ENCODE peak calls at places on chromosome 18, in four cellular contexts. One of them, this sample, is unnamed.

GRCh38 chr18:39773656-39774055 is 2181.4 kb upstream of the PIK3C3 start:
- DNase-seq in MM.1S: no peak
- DNase-seq in tibial artery: no peak
- DNase-seq in RWPE2: no peak
- DNase-seq in this sample: no peak

GRCh38 chr18:75213610-75214009 is 3.0 kb downstream of the TSHZ1 start:
- DNase-seq in MM.1S: no peak
- DNase-seq in tibial artery: no peak
- DNase-seq in RWPE2: no peak
- DNase-seq in this sample: no peak

GRCh38 chr18:5546660-5547059 is 2.9 kb upstream of the EPB41L3 start:
- DNase-seq in MM.1S: no peak
- DNase-seq in tibial artery: peak; percentile 49
- DNase-seq in RWPE2: no peak
- DNase-seq in this sample: peak; percentile 23

GRCh38 chr18:57863706-57864105 is 60.6 kb upstream of the ATP8B1 start:
- DNase-seq in MM.1S: no peak
- DNase-seq in tibial artery: no peak
- DNase-seq in RWPE2: no peak
- DNase-seq in this sample: no peak

GRCh38 chr18:31513189-31513907 is 15.4 kb downstream of the DSG2 start:
- DNase-seq in MM.1S: no peak
- DNase-seq in tibial artery: no peak
- DNase-seq in RWPE2: peak; percentile 74
- DNase-seq in this sample: peak; percentile 87

GRCh38 chr18:57915848-57916596 is 112.9 kb upstream of the ATP8B1 start:
- DNase-seq in MM.1S: no peak
- DNase-seq in tibial artery: no peak
- DNase-seq in RWPE2: no peak
- DNase-seq in this sample: no peak

GRCh38 chr18:48866028-48866733 is 84.6 kb downstream of the SMAD7 start:
- DNase-seq in MM.1S: no peak
- DNase-seq in tibial artery: no peak
- DNase-seq in RWPE2: no peak
- DNase-seq in this sample: peak; percentile 4

GRCh38 chr18:48959921-48960920 is 9.5 kb upstream of the SMAD7 start:
- DNase-seq in MM.1S: no peak
- DNase-seq in tibial artery: no peak
- DNase-seq in RWPE2: no peak
- DNase-seq in this sample: no peak

GRCh38 chr18:48119204-48119603 is 188.7 kb upstream of the SMAD2 start:
- DNase-seq in MM.1S: no peak
- DNase-seq in tibial artery: no peak
- DNase-seq in RWPE2: no peak
- DNase-seq in this sample: no peak

GRCh38 chr18:65755616-65756015 is 4.8 kb downstream of the CDH7 start:
- DNase-seq in MM.1S: no peak
- DNase-seq in tibial artery: no peak
- DNase-seq in RWPE2: no peak
- DNase-seq in this sample: no peak

GRCh38 chr18:48852792-48853191 is 98.0 kb downstream of the SMAD7 start:
- DNase-seq in MM.1S: no peak
- DNase-seq in tibial artery: no peak
- DNase-seq in RWPE2: no peak
- DNase-seq in this sample: no peak

GRCh38 chr18:74255022-74255658 is 36.6 kb downstream of the CYB5A start:
- DNase-seq in MM.1S: peak; percentile 49
- DNase-seq in tibial artery: no peak
- DNase-seq in RWPE2: no peak
- DNase-seq in this sample: no peak

GRCh38 chr18:60411715-60412114 is 39.1 kb upstream of the MC4R start:
- DNase-seq in MM.1S: no peak
- DNase-seq in tibial artery: no peak
- DNase-seq in RWPE2: no peak
- DNase-seq in this sample: no peak

GRCh38 chr18:48348739-48349138 is 60.4 kb downstream of the ZBTB7C start:
- DNase-seq in MM.1S: no peak
- DNase-seq in tibial artery: no peak
- DNase-seq in RWPE2: no peak
- DNase-seq in this sample: no peak

GRCh38 chr18:44514766-44515165 is 165.9 kb upstream of the SETBP1 start:
- DNase-seq in MM.1S: no peak
- DNase-seq in tibial artery: no peak
- DNase-seq in RWPE2: no peak
- DNase-seq in this sample: no peak

GRCh38 chr18:35131387-35132283 is 90.4 kb downstream of the MAPRE2 start:
- DNase-seq in MM.1S: no peak
- DNase-seq in tibial artery: no peak
- DNase-seq in RWPE2: no peak
- DNase-seq in this sample: no peak

GRCh38 chr18:13446581-13447470 is 228.3 kb downstream of the LDLRAD4 start:
- DNase-seq in MM.1S: no peak
- DNase-seq in tibial artery: no peak
- DNase-seq in RWPE2: no peak
- DNase-seq in this sample: no peak

GRCh38 chr18:9049495-9049809 is 53.0 kb upstream of the NDUFV2 start:
- DNase-seq in MM.1S: no peak
- DNase-seq in tibial artery: no peak
- DNase-seq in RWPE2: no peak
- DNase-seq in this sample: no peak

GRCh38 chr18:23228102-23229051 is 93.1 kb downstream of the CABLES1 start:
- DNase-seq in MM.1S: peak; percentile 95
- DNase-seq in tibial artery: peak; percentile 51
- DNase-seq in RWPE2: no peak
- DNase-seq in this sample: peak; percentile 46

GRCh38 chr18:60277855-60278480 is 94.6 kb downstream of the MC4R start:
- DNase-seq in MM.1S: no peak
- DNase-seq in tibial artery: no peak
- DNase-seq in RWPE2: no peak
- DNase-seq in this sample: no peak

GRCh38 chr18:75029456-75029855 is 179.5 kb downstream of the PTGR3 start:
- DNase-seq in MM.1S: no peak
- DNase-seq in tibial artery: no peak
- DNase-seq in RWPE2: no peak
- DNase-seq in this sample: no peak

GRCh38 chr18:5914971-5915370 is 19.6 kb upstream of the TMEM200C start:
- DNase-seq in MM.1S: no peak
- DNase-seq in tibial artery: no peak
- DNase-seq in RWPE2: no peak
- DNase-seq in this sample: no peak

DNA sequence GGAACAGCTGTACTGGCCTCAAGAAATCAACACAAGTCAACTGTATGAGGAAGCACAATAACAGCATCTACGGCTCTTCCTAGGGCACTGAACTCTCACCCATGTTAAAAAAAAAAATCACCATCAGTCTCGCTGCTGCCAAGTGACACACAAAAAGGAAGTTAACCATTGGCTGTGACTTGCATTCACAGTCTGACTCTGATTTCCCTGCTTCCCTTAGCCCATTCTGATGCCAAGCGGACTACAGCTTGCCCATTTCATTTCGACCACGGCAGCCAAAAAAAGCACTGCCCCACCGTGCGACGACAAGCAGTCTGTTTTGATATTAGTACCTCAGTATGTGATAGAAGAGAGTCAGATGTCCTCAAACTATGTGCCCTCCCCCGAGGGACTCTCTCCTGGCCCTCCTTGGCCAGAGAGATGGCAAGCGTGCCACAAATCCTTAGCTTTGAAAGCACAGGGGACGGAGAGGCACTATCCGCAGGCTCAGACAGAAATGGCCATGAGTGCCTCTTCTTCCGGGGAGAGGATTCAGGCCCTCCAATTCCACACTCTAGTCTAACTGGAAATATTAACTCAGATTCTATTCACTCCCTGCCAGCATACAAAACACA is 250.0 kb downstream of the TCF4 start:
- DNase-seq in MM.1S: no peak
- DNase-seq in tibial artery: peak; percentile 38
- DNase-seq in RWPE2: no peak
- DNase-seq in this sample: no peak
- H3K4me3 ChIP-seq in MM.1S: no peak overlapping the region
- H3K4me3 ChIP-seq in tibial artery: peak overlapping the region; percentile 49
- H3K4me3 ChIP-seq in RWPE2: no peak overlapping the region
- H3K4me3 ChIP-seq in this sample: no peak overlapping the region

DNA sequence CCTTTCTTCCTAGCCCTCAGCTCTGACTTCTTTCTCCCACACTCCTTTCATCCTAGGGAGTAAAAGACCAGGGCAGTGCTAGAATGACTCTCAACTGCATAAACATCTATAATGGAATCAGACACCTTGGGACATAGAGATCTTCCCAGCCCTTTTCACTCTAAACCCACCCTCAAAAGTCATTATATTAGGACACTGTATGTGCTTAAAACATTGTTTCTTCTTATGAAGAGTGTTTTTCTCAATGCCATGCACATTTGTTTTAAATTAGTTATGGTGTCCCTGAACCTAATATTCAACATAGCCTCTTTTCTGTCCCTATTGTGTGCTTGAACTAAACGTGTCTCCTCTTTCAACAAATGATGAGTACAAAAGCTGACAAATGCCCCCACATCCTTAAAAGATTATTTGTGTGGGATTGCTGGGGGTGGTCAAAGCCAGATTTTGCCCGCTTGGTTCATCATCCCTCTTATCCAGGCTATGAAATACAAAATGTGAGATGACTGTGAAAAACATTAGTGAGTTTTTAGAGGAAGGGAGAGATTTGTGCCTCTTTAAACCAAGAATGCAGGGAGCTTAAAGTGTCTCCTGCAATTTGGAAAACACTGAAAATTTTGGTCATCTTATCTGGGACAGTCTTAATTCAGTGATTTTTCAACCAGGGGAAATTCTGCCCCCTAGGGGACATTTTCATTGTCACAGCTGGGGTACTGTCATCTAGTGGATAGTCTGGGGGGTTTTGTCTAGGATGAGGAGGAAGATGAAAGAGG is 29.0 kb downstream of the SERPINB5 start:
- DNase-seq in MM.1S: peak; percentile 30
- DNase-seq in tibial artery: no peak
- DNase-seq in RWPE2: no peak
- DNase-seq in this sample: no peak
- TF ChIP-seq CTCF in MM.1S: peak; percentile 67
- TF ChIP-seq CTCF in tibial artery: no peak
- TF ChIP-seq CTCF in RWPE2: peak; percentile 85
- TF ChIP-seq CTCF in this sample: peak; percentile 77

GRCh38 chr18:50509012-50509411 is 50.9 kb upstream of the MAPK4 start:
- DNase-seq in MM.1S: no peak
- DNase-seq in tibial artery: no peak
- DNase-seq in RWPE2: no peak
- DNase-seq in this sample: no peak
- H3K4me3 ChIP-seq in MM.1S: no peak overlapping the region
- H3K4me3 ChIP-seq in tibial artery: no peak overlapping the region
- H3K4me3 ChIP-seq in RWPE2: no peak overlapping the region
- H3K4me3 ChIP-seq in this sample: no peak overlapping the region

DNA sequence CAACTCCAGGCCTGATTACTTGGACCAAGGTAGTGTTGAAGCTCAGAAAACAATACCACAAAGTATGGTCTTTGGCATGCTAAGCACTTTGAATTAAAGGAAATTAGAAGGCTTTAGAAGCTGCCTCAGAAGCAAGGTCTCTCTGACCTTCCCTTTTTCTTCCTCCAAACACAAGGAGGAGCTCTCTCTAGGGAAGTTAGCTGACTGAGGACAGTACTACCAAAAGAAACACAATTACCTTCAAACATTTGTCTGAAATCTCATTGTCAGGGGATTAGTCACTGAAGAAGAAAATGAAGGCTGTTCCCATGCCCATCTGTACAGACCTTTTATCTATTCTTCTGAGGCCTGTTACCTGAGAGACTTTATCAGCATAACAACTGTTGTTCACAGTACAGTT is 279.3 kb downstream of the CDH20 start:
- DNase-seq in MM.1S: no peak
- DNase-seq in tibial artery: no peak
- DNase-seq in RWPE2: no peak
- DNase-seq in this sample: no peak
- TF ChIP-seq CTCF in MM.1S: no peak
- TF ChIP-seq CTCF in tibial artery: no peak
- TF ChIP-seq CTCF in RWPE2: peak; percentile 33
- TF ChIP-seq CTCF in this sample: peak; percentile 39

GRCh38 chr18:78565240-78565639 is 414.4 kb upstream of the SALL3 start:
- DNase-seq in MM.1S: no peak
- DNase-seq in tibial artery: no peak
- DNase-seq in RWPE2: no peak
- DNase-seq in this sample: no peak
- H3K4me3 ChIP-seq in MM.1S: no peak overlapping the region
- H3K4me3 ChIP-seq in tibial artery: no peak overlapping the region
- H3K4me3 ChIP-seq in RWPE2: no peak overlapping the region
- H3K4me3 ChIP-seq in this sample: no peak overlapping the region

GRCh38 chr18:50610349-50610748 is 50.5 kb downstream of the MAPK4 start:
- DNase-seq in MM.1S: no peak
- DNase-seq in tibial artery: no peak
- DNase-seq in RWPE2: no peak
- DNase-seq in this sample: no peak
- TF ChIP-seq CTCF in MM.1S: peak; percentile 30
- TF ChIP-seq CTCF in tibial artery: no peak
- TF ChIP-seq CTCF in RWPE2: no peak
- TF ChIP-seq CTCF in this sample: peak; percentile 28

DNA sequence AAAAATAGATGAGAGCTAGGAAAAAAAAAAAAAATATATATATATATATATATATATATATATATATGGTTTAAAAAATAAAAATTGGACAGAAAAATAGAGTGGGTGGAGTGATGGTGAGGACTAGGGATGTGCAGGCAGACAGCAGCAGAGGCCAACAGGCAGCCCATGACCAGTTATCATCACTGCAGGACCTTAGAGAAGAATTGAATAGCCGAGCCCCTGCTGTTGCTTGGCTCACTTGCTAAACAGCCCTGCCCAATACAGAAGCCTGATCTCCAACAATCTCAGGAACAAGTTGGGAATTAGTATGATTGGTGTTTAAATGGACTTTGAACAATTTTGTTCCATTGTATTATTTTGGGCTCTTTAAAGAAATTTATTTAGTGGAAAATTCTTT is 967.5 kb upstream of the PIK3C3 start:
- DNase-seq in MM.1S: no peak
- DNase-seq in tibial artery: no peak
- DNase-seq in RWPE2: no peak
- DNase-seq in this sample: no peak
- H3K4me3 ChIP-seq in MM.1S: no peak overlapping the region
- H3K4me3 ChIP-seq in tibial artery: no peak overlapping the region
- H3K4me3 ChIP-seq in RWPE2: no peak overlapping the region
- H3K4me3 ChIP-seq in this sample: no peak overlapping the region

GRCh38 chr18:52288403-52289004 is 51.5 kb upstream of the DCC start:
- DNase-seq in MM.1S: peak; percentile 59
- DNase-seq in tibial artery: no peak
- DNase-seq in RWPE2: no peak
- DNase-seq in this sample: no peak
- TF ChIP-seq CTCF in MM.1S: peak; percentile 95
- TF ChIP-seq CTCF in tibial artery: no peak
- TF ChIP-seq CTCF in RWPE2: peak; percentile 97
- TF ChIP-seq CTCF in this sample: peak; percentile 96